ENCODE peak calls at places on chromosome 21, in ten cellular contexts. X is OCI-LY7, I is colonic mucosa, M is pancreas, N is lower lobe of right lung, Y is cardiac fibroblast, C is H1, Q is HCT116, D is upper lobe of right lung, E is heart left ventricle. K is an unnamed sample.

GRCh38 chr21:32918467-32919140 is 107.1 kb upstream of the OLIG2 start:
- DNase-seq in X (no peak), I (no peak), M (no peak), N (no peak), Y (no peak), C (no peak), Q (no peak), D (no peak), E (no peak), K (no peak)

GRCh38 chr21:34511154-34511553 is 856 bp downstream of the KCNE1 start:
- DNase-seq in X (no peak), I (no peak), M (no peak), N (no peak), Y (peak), C (no peak), Q (no peak), D (no peak), E (no peak), K (no peak)

GRCh38 chr21:31151682-31152081 is 113.4 kb upstream of the KRTAP19-8 start:
- DNase-seq in X (no peak), I (no peak), M (no peak), N (no peak), Y (no peak), C (no peak), Q (no peak), D (no peak), E (no peak), K (no peak)

GRCh38 chr21:45383615-45384201 is 21.3 kb upstream of the COL18A1 start:
- DNase-seq in X (no peak), I (no peak), M (peak), N (peak), Y (no peak), C (no peak), Q (no peak), D (peak), E (peak), K (no peak)

GRCh38 chr21:45515241-45516061 is 26.8 kb downstream of the SLC19A1 start:
- DNase-seq in X (no peak), I (no peak), M (no peak), N (peak), Y (no peak), C (no peak), Q (no peak), D (peak), E (no peak), K (no peak)

GRCh38 chr21:35779690-35780570 is 280.4 kb downstream of the SETD4 start:
- DNase-seq in X (no peak), I (no peak), M (peak), N (no peak), Y (peak), C (no peak), Q (no peak), D (no peak), E (no peak), K (peak)

GRCh38 chr21:28960245-28960644 is 32.4 kb downstream of the LTN1 start:
- DNase-seq in X (no peak), I (no peak), M (no peak), N (no peak), Y (no peak), C (no peak), Q (no peak), D (no peak), E (no peak), K (no peak)

GRCh38 chr21:34129039-34129891 is 55.9 kb downstream of the MRPS6 start:
- DNase-seq in X (no peak), I (peak), M (peak), N (no peak), Y (peak), C (peak), Q (no peak), D (no peak), E (peak), K (peak)

GRCh38 chr21:35528109-35529042 is 479.3 kb upstream of the RUNX1 start:
- DNase-seq in X (peak), I (peak), M (no peak), N (peak), Y (peak), C (no peak), Q (no peak), D (peak), E (peak), K (peak)

GRCh38 chr21:15768045-15768601 is 38.3 kb downstream of the USP25 start:
- DNase-seq in X (no peak), I (no peak), M (no peak), N (no peak), Y (no peak), C (no peak), Q (no peak), D (no peak), E (no peak), K (no peak)

GRCh38 chr21:32088471-32088870 is 190.4 kb downstream of the MIS18A start:
- DNase-seq in X (no peak), I (no peak), M (no peak), N (no peak), Y (no peak), C (no peak), Q (no peak), D (no peak), E (no peak), K (no peak)

GRCh38 chr21:31218830-31219608 is 125.0 kb downstream of the TIAM1 start:
- DNase-seq in X (no peak), I (peak), M (no peak), N (peak), Y (peak), C (no peak), Q (peak), D (no peak), E (no peak), K (peak)

GRCh38 chr21:45993210-45994085 is 11.9 kb downstream of the COL6A1 start:
- DNase-seq in X (no peak), I (peak), M (peak), N (peak), Y (no peak), C (no peak), Q (no peak), D (peak), E (peak), K (no peak)

GRCh38 chr21:45990049-45990711 is 8.6 kb downstream of the COL6A1 start:
- DNase-seq in X (no peak), I (peak), M (peak), N (peak), Y (no peak), C (no peak), Q (no peak), D (peak), E (peak), K (no peak)

GRCh38 chr21:20167059-20167458 is 831.1 kb upstream of the NCAM2 start:
- DNase-seq in X (no peak), I (no peak), M (no peak), N (no peak), Y (no peak), C (no peak), Q (no peak), D (no peak), E (no peak), K (no peak)

GRCh38 chr21:15687208-15687607 is 42.6 kb upstream of the USP25 start:
- DNase-seq in X (no peak), I (no peak), M (no peak), N (no peak), Y (no peak), C (no peak), Q (no peak), D (no peak), E (no peak), K (peak)

GRCh38 chr21:31803039-31804007 is 69.5 kb upstream of the HUNK start:
- DNase-seq in X (no peak), I (no peak), M (no peak), N (peak), Y (no peak), C (no peak), Q (no peak), D (no peak), E (no peak), K (no peak)

GRCh38 chr21:45364464-45365185 is 40.3 kb upstream of the COL18A1 start:
- DNase-seq in X (no peak), I (no peak), M (peak), N (no peak), Y (peak), C (no peak), Q (no peak), D (no peak), E (peak), K (peak)

GRCh38 chr21:31476551-31477120 is 132.6 kb upstream of the TIAM1 start:
- DNase-seq in X (no peak), I (no peak), M (no peak), N (no peak), Y (peak), C (no peak), Q (no peak), D (no peak), E (no peak), K (peak)

DNA sequence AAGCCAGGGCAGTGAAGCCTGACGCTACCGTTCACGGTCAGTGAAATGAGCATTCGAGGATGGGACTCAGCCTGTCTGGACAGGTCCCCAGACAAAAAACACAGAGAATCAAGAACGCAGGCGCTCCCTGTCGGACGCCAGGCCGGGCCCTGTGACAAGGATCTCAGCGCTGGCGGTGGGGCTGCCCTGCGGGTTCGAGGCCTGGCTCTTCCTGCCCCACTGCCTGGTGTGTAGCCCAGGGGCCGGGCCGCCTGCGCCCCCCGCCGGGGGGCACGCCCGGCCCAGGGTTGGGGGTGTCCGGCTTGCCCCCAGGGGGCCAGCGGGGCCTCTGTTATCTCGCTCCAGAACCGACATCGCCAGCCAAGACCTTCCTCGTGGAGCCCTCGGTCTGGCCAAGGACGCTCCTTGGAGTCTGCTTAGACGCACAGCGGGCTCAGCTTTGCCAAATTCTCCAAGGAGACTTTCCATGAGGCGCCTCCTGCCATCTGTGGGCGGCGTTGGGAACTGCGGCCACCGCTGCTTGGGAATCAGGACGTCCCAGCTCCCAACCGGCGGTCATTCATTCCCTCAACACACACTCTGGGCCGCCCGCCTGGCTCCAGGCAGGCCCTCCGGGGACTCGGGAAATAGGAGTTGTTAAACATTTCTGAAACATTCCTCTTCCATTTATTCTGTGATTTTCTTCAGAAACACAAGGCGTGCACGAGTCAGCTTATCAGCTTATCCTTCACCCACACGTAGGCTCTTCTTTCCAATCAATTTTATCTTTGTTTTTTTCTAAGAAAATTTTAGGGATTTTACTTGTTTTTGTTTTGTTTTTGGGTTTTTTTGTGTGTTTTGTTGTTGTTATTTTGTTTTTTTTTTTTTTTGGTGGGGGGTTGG is 11.3 kb upstream of the RIPK4 start:
- DNase-seq in X (peak), I (peak), M (peak), N (peak), Y (peak), C (peak), Q (peak), D (peak), E (peak), K (peak)
- H3K4me3 ChIP-seq in X (no peak), I (no peak), M (no peak), N (no peak), Y (no peak), C (no peak), Q (no peak), D (no peak), E (no peak), K (no peak)

GRCh38 chr21:44337941-44338895 is 972 bp downstream of the CFAP410 start:
- DNase-seq in X (peak), I (peak), M (peak), N (peak), Y (peak), C (peak), Q (peak), D (peak), E (peak), K (peak)
- TF ChIP-seq CTCF in X (peak), I (peak), M (no peak), N (peak), Y (peak), C (peak), Q (peak), D (peak), E (peak), K (peak)

DNA sequence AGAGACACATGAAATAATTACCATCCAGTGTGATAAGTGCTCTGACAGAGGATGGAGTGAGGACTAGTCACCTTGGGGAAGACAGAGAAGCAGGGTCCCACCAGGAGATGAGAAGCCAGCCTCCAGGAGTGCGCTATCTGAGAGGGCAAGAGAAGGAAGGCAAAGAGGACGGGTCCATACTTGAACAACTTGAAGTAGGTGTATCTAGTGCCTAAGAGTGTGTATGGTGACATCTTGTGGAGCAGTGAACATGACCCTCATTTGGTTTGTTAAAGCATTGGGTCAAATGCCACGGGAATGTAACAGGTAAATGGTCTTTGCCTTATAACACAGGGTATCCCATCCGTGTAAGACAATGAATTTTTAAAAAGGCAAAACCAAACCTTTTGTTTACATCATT is 39.8 kb downstream of the MRPL39 start:
- DNase-seq in X (no peak), I (no peak), M (no peak), N (no peak), Y (no peak), C (no peak), Q (no peak), D (no peak), E (no peak), K (no peak)
- H3K4me3 ChIP-seq in X (no peak), I (no peak), M (no peak), N (no peak), Y (no peak), C (no peak), Q (no peak), D (no peak), E (no peak), K (no peak)

GRCh38 chr21:44301093-44301492 is 1.2 kb downstream of the PFKL start:
- DNase-seq in X (peak), I (peak), M (no peak), N (no peak), Y (no peak), C (no peak), Q (no peak), D (no peak), E (no peak), K (no peak)
- TF ChIP-seq CTCF in X (no peak), I (no peak), M (no peak), N (no peak), Y (no peak), C (no peak), Q (no peak), D (no peak), E (no peak), K (no peak)

GRCh38 chr21:39084073-39084472 is 99.2 kb downstream of the PSMG1 start:
- DNase-seq in X (no peak), I (no peak), M (no peak), N (no peak), Y (no peak), C (no peak), Q (no peak), D (no peak), E (no peak), K (no peak)
- H3K4me3 ChIP-seq in X (no peak), I (no peak), M (no peak), N (no peak), Y (no peak), C (no peak), Q (no peak), D (no peak), E (no peak), K (no peak)

DNA sequence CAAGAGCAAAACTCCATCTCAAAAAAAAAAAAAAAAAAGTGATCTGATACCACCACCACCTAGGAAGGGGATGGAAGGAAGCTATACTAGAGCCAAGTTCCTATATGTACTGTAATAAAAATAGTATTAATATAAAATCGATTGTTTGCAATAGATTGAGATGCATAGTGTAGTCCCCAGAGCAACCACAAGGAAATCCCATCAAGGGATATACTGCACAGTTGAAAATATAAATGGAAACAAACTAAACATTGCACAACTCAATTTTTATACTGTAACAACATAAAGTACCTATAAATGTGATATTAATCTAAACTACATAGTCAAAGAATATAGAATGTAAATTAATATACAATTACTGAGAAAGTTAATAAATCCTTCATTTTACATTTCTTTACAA is 20.9 kb upstream of the PSMG1 start:
- DNase-seq in X (no peak), I (no peak), M (no peak), N (no peak), Y (no peak), C (no peak), Q (no peak), D (no peak), E (no peak), K (no peak)
- TF ChIP-seq CTCF in X (no peak), I (no peak), M (no peak), N (no peak), Y (peak), C (no peak), Q (no peak), D (peak), E (no peak), K (peak)

K was measured in choroid plexus epithelial cell.